ENCODE peak calls at places on chromosome 10, in nine cellular contexts. T is endothelial cell of umbilical vein, Q is Peyer's patch, U is tibial nerve, F is GM12892, G is heart left ventricle, V is IMR-90, Z is A549, S is stomach. H is an unnamed sample.

GRCh38 chr10:124248646-124249045 is 155.2 kb upstream of the CHST15 start:
- DNase-seq in T (no peak), Q (no peak), U (no peak), F (no peak), G (no peak), V (no peak), Z (no peak), S (peak; percentile 23), H (no peak)

GRCh38 chr10:60236869-60237524 is 152.7 kb downstream of the ANK3 start:
- DNase-seq in T (peak; percentile 44), Q (no peak), U (peak; percentile 19), F (peak; percentile 14), G (peak; percentile 62), V (no peak), Z (no peak), S (peak; percentile 44), H (peak; percentile 28)

GRCh38 chr10:132768346-132769248 is 17.4 kb downstream of the NKX6-2 start:
- DNase-seq in T (no peak), Q (no peak), U (no peak), F (no peak), G (no peak), V (no peak), Z (no peak), S (no peak), H (no peak)

GRCh38 chr10:76303682-76304316 is 872.4 kb downstream of the LRMDA start:
- DNase-seq in T (peak; percentile 67), Q (peak; percentile 58), U (peak; percentile 72), F (no peak), G (peak; percentile 70), V (peak; percentile 71), Z (peak; percentile 71), S (peak; percentile 78), H (peak; percentile 79)

GRCh38 chr10:130737622-130738021 is 573.9 kb downstream of the TCERG1L start:
- DNase-seq in T (no peak), Q (no peak), U (no peak), F (no peak), G (no peak), V (no peak), Z (no peak), S (peak; percentile 1), H (no peak)

GRCh38 chr10:75408911-75409885 is 7.6 kb upstream of the ZNF503 start:
- DNase-seq in T (no peak), Q (peak; percentile 86), U (peak; percentile 52), F (peak; percentile 47), G (peak; percentile 87), V (no peak), Z (peak; percentile 62), S (peak; percentile 81), H (peak; percentile 86)

GRCh38 chr10:62011558-62011957 is 110.1 kb downstream of the ARID5B start:
- DNase-seq in T (no peak), Q (no peak), U (no peak), F (no peak), G (no peak), V (no peak), Z (no peak), S (peak; percentile 55), H (no peak)

GRCh38 chr10:3486346-3487065 is 298.5 kb downstream of the KLF6 start:
- DNase-seq in T (peak; percentile 25), Q (peak; percentile 88), U (no peak), F (no peak), G (no peak), V (peak; percentile 57), Z (peak; percentile 91), S (peak; percentile 74), H (peak; percentile 83)

DNA sequence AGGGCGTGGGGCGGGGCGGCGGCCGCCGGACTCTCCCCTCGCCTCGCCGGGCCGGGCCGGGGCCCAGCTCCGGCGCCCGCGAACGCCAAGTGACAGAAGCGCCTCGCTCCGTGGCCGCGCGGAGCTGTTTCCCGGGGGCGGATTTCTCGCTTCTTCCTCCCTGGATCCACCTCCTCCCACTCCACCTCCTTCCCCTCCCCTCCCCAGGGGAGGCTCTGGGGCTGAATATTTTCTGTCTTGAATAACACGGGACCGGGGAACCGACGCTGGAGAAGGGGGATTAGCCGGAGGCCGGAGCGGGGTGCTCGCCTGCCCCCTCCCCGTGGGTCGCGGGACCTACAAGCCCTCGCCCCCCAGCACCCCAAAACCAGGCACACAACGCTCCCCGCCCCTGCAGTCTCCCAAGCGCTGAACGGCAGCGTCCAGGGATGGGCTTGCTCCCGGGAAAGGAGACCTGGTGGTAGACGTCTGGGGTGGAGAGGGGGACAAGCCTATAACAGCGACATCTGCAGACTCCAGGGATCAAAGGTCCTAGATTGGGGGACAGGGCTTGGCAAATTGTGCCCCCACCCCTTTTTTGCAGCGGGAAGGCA is at the start of gene ARHGAP21:
- DNase-seq in T (peak; percentile 73), Q (peak; percentile 84), U (peak; percentile 73), F (peak; percentile 37), G (peak; percentile 86), V (peak; percentile 68), Z (peak; percentile 66), S (peak; percentile 71), H (peak; percentile 66)
- TF ChIP-seq POLR2A in T (no peak), Q (peak; percentile 80), U (peak; percentile 40), F (no peak), G (no peak), V (peak; percentile 73), Z (no peak), S (no peak), H (peak; percentile 70)

GRCh38 chr10:11602357-11602756 is 9.1 kb downstream of the USP6NL start:
- DNase-seq in T (no peak), Q (no peak), U (no peak), F (no peak), G (no peak), V (no peak), Z (no peak), S (no peak), H (no peak)

GRCh38 chr10:11604742-11605650 is 6.5 kb downstream of the USP6NL start:
- DNase-seq in T (no peak), Q (no peak), U (no peak), F (no peak), G (no peak), V (no peak), Z (no peak), S (no peak), H (no peak)

GRCh38 chr10:11602919-11603523 is 8.4 kb downstream of the USP6NL start:
- DNase-seq in T (peak; percentile 51), Q (no peak), U (no peak), F (no peak), G (no peak), V (peak; percentile 60), Z (peak; percentile 54), S (no peak), H (no peak)

GRCh38 chr10:11601670-11602069 is 9.8 kb downstream of the USP6NL start:
- DNase-seq in T (no peak), Q (no peak), U (no peak), F (no peak), G (no peak), V (no peak), Z (no peak), S (no peak), H (no peak)

GRCh38 chr10:11603741-11604140 is 7.7 kb downstream of the USP6NL start:
- DNase-seq in T (no peak), Q (no peak), U (no peak), F (no peak), G (no peak), V (no peak), Z (no peak), S (no peak), H (no peak)
- TF ChIP-seq POLR2A in T (no peak), Q (no peak), U (no peak), F (no peak), G (no peak), V (no peak), Z (no peak), S (no peak), H (no peak)

DNA sequence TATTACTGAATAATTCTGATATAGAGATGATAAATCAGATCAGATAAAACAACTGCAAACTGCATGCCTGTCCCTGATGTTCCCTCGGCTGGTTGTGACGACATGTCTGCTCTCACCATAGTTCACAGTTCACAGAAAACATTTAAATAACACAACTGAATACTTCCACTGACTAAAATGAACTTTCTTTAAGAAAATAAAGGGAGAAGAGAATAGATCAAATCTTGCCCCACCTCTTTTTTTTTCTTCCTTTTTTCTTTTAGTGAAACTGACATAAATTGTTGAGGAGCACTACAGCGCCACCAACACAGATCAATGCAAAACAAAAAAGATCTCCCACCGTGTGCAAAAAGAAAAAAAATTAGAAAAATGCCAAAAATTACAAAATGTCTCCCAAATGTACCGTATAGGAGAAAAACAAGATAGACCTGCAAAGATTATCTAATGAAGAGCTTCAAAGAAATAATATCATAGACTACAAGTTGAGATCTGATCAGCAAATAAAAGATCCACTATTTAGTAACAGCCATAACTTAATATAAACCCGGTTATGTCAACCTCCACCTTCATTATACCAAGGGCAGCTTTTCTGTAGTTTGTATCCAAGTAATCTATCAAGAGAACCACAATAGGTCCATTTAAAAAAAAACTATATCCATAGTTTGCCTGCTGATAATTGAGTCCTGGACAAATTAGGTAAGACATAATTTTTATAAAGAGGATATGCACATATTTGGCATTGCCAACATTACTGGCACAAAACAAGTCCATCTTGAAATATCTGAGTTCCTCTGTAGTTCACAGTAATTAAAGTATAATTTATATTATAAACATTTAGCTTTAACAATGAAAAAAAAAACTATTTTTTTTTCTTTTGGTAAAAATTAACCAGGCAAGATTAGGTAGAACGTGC is 30.8 kb upstream of the EPC1 start:
- DNase-seq in T (peak; percentile 79), Q (no peak), U (peak; percentile 28), F (no peak), G (no peak), V (peak; percentile 45), Z (peak; percentile 57), S (no peak), H (peak; percentile 32)
- TF ChIP-seq POLR2A in T (no peak), Q (no peak), U (no peak), F (no peak), G (no peak), V (no peak), Z (no peak), S (no peak), H (no peak)

GRCh38 chr10:28806481-28806880 is 129.2 kb downstream of the BAMBI start:
- DNase-seq in T (no peak), Q (no peak), U (no peak), F (no peak), G (no peak), V (no peak), Z (no peak), S (no peak), H (no peak)

GRCh38 chr10:28808693-28809092 is 131.4 kb downstream of the BAMBI start:
- DNase-seq in T (no peak), Q (no peak), U (no peak), F (no peak), G (no peak), V (no peak), Z (no peak), S (no peak), H (no peak)

GRCh38 chr10:28810062-28810870 is 132.9 kb downstream of the BAMBI start:
- DNase-seq in T (no peak), Q (no peak), U (no peak), F (no peak), G (no peak), V (peak; percentile 38), Z (no peak), S (no peak), H (no peak)

GRCh38 chr10:28806951-28807759 is 129.8 kb downstream of the BAMBI start:
- DNase-seq in T (no peak), Q (no peak), U (no peak), F (no peak), G (no peak), V (no peak), Z (no peak), S (no peak), H (no peak)

DNA sequence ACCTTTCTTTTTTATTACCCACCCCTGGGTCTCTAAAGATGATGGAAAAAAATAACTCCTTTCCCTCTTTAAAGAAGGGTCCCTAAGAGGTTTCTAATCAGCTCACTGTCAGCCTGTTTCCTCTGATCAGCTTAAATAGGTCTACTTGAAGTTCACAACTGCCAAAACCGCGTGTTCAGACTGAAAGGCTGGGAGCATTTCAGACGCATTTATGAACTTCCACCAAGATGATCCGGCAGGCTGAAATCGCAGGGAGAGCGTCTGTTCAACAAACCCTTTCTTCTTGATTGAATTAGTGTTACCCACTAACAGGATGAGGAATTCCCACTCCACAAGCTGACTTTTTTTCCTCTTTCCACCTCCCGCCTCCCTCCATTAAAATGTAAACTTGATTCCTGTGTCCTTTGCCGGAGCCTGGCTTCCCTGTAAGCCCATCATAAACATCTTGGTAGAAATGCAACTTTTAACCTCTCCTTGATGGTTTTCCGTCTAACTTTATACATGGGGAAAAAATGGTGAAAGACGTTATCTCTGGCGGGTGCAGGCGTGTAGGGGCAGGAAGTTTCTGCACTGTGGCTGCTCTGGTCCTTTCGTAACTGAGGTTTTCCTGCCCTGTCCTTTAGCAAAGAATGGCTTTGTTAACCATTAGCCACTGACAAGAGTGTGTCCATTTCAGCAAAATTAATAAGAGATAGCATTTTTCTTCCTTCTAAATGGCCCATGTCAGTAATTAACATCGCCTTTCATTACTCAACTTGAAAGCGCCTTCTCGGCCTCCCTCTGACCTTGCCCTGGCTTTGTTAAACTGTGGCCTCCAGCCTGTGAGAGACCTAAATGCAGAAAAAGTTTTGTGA is 130.7 kb downstream of the BAMBI start:
- DNase-seq in T (no peak), Q (no peak), U (no peak), F (no peak), G (no peak), V (peak; percentile 34), Z (no peak), S (no peak), H (no peak)
- TF ChIP-seq POLR2A in T (no peak), Q (no peak), U (no peak), F (no peak), G (no peak), V (no peak), Z (no peak), S (no peak), H (no peak)

H was measured in thyroid gland.